ENCODE peak calls at places on chromosome 13, in seven cellular contexts. J is breast epithelium; D is effector memory CD4-positive, alpha-beta T cell; N is MM.1S; E is neural progenitor cell; C is uterus; M is transverse colon. U is an unnamed sample.

GRCh38 chr13:106599875-106600797 is 32.2 kb upstream of the ARGLU1 start:
- DNase-seq in N (no peak), D (no peak), M (no peak), J (no peak), E (no peak), C (no peak), U (no peak)

GRCh38 chr13:107192289-107192688 is 624.4 kb upstream of the ARGLU1 start:
- DNase-seq in D (no peak), C (no peak), J (no peak), E (peak; percentile 6), M (no peak), N (no peak), U (no peak)

GRCh38 chr13:99803141-99803540 is 168.4 kb downstream of the ZIC5 start:
- DNase-seq in D (no peak), C (no peak), M (no peak), J (no peak), E (no peak), N (no peak), U (no peak)

GRCh38 chr13:37708101-37708500 is 109.5 kb upstream of the POSTN start:
- DNase-seq in C (no peak), M (no peak), N (no peak), D (no peak), J (no peak), E (no peak), U (no peak)

GRCh38 chr13:113935081-113935511 is 38.8 kb downstream of the C13orf46 start:
- DNase-seq in N (no peak), E (peak; percentile 43), C (peak; percentile 14), J (no peak), M (no peak), D (no peak), U (no peak)

GRCh38 chr13:91357613-91358383 is 10.3 kb downstream of the MIR17HG start:
- DNase-seq in M (no peak), N (no peak), D (no peak), J (no peak), E (no peak), C (no peak), U (no peak)

GRCh38 chr13:85314686-85315085 is 484.5 kb downstream of the SLITRK6 start:
- DNase-seq in N (no peak), D (no peak), J (no peak), C (no peak), E (peak; percentile 48), M (no peak), U (no peak)

GRCh38 chr13:112115403-112116091 is 48.6 kb downstream of the SOX1 start:
- DNase-seq in M (no peak), D (no peak), C (no peak), E (no peak), J (no peak), N (no peak), U (no peak)

GRCh38 chr13:50365683-50366391 is 350.6 kb downstream of the KCNRG start:
- DNase-seq in D (peak; percentile 14), M (peak; percentile 23), J (no peak), E (no peak), N (peak; percentile 91), C (no peak), U (peak; percentile 60)

GRCh38 chr13:106525865-106526264 is 9.6 kb downstream of the EFNB2 start:
- DNase-seq in J (no peak), D (no peak), C (no peak), M (no peak), N (no peak), E (no peak), U (no peak)

DNA sequence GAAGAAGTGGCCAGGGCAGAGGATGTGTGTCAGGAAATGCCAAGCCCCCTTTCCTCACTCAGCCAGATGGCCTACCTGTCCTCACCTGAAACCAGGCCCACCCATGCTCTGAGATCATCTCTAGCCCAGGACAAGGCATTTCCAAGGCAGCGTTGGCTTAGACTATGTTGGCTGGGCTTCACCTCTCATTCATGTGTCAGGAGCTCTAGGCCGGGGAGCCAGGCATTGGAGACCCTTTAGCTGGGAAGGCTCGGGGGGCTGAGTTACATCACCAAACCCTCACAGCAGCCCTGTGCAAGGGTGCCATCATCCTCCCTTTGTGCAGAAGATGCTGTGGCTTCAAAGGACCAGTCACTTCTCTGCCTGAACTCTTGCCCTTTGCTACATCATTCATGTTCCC is 40.0 kb downstream of the COL4A2 start:
- DNase-seq in E (no peak), D (no peak), M (no peak), C (no peak), N (no peak), J (no peak), U (no peak)
- H3K4me1 ChIP-seq in E (peaks cover 7% of the 10 kb centered on the region), D (no peaks in the 10 kb centered on the region), M (peaks cover 14% of the 10 kb centered on the region), C (no peaks in the 10 kb centered on the region), N (no peaks in the 10 kb centered on the region), J (no peaks in the 10 kb centered on the region), U (no peaks in the 10 kb centered on the region)

GRCh38 chr13:98761979-98762616 is 9.6 kb upstream of the SLC15A1 start:
- DNase-seq in M (no peak), C (no peak), N (peak; percentile 42), D (no peak), J (no peak), E (no peak), U (no peak)
- H3K4me3 ChIP-seq in M (no peak overlapping the region), C (peak overlapping the region; percentile 15), N (peak overlapping the region; percentile 59), D (no peak overlapping the region), J (peak overlapping the region; percentile 34), E (no peak overlapping the region), U (peak overlapping the region; percentile 13)

DNA sequence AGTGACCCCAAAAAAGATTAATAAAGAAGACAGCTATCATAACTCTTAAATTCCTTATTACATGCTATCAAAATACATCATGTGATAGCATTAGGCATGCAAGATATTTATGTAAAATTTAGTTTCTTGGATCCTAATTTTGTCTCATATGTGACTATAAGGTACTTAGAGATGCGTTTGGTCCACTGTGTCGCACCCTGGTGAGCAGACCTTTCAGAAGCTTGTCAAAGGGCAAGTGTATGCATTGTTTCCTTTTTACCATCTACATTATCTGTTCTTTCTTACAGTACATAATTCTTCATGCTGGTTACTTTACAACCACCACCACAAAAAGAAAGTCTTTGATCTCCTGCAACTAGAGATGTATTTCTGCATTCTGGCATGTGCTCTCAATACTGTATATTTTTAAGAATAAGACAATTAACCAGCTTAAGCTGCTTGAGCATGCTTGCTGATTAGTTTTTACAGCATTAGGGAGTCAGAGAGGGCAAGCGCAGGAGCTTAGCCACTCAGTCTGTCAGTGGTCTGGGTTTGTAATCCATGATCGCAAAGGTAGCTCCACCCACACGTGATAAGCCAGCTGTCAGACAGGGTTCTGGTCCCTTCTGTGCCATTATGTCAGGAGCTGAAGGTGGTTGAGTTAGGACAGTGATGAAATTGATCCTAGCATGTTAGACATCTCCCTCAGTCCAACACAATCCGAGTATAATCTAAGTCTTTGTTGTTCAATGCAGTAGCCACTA is 500.9 kb downstream of the MYO16 start:
- DNase-seq in C (no peak), N (no peak), D (no peak), J (no peak), M (no peak), E (peak; percentile 21), U (no peak)
- H3K4me1 ChIP-seq in C (no peaks in the 10 kb centered on the region), N (peaks cover 19% of the 10 kb centered on the region), D (no peaks in the 10 kb centered on the region), J (no peaks in the 10 kb centered on the region), M (no peaks in the 10 kb centered on the region), E (peaks cover 21% of the 10 kb centered on the region), U (no peaks in the 10 kb centered on the region)

GRCh38 chr13:110929104-110929777 is 14.4 kb upstream of the ANKRD10 start:
- DNase-seq in J (no peak), E (no peak), C (no peak), M (no peak), N (no peak), D (no peak), U (no peak)
- H3K4me3 ChIP-seq in J (no peak overlapping the region), E (no peak overlapping the region), C (no peak overlapping the region), M (no peak overlapping the region), N (no peak overlapping the region), D (no peak overlapping the region), U (no peak overlapping the region)

GRCh38 chr13:75437582-75438318 is 44.2 kb downstream of the TBC1D4 start:
- DNase-seq in N (no peak), J (no peak), M (no peak), D (no peak), E (peak; percentile 18), C (no peak), U (no peak)

GRCh38 chr13:75432045-75432444 is 49.9 kb downstream of the TBC1D4 start:
- DNase-seq in E (no peak), J (no peak), N (no peak), D (no peak), C (no peak), M (no peak), U (no peak)

GRCh38 chr13:75430618-75431209 is 51.3 kb downstream of the TBC1D4 start:
- DNase-seq in E (no peak), D (no peak), J (no peak), M (no peak), C (no peak), N (no peak), U (no peak)

GRCh38 chr13:75432811-75433244 is 49.1 kb downstream of the TBC1D4 start:
- DNase-seq in J (no peak), M (no peak), N (no peak), E (no peak), D (no peak), C (no peak), U (no peak)
- H3K4me1 ChIP-seq in J (no peaks in the 10 kb centered on the region), M (peaks cover 19% of the 10 kb centered on the region), N (no peaks in the 10 kb centered on the region), E (peaks cover 15% of the 10 kb centered on the region), D (no peaks in the 10 kb centered on the region), C (no peaks in the 10 kb centered on the region), U (no peaks in the 10 kb centered on the region)

GRCh38 chr13:24931450-24932217 is 164.3 kb upstream of the PABPC3 start:
- DNase-seq in C (no peak), E (peak; percentile 65), M (no peak), J (no peak), D (no peak), N (no peak), U (no peak)
- H3K4me3 ChIP-seq in C (no peak overlapping the region), E (peak overlapping the region; percentile 44), M (no peak overlapping the region), J (no peak overlapping the region), D (no peak overlapping the region), N (no peak overlapping the region), U (no peak overlapping the region)